ENCODE peak calls at places on chromosomes 2 and 18, in seven cellular contexts. T is CD8-positive, alpha-beta memory T cell; V is mucosa of descending colon; S is OCI-LY7; K is Caco-2; I is cardiac muscle cell; P is fibroblast of lung. W is an unnamed sample.

GRCh38 chr2:71713581-71714580 is 260.5 kb downstream of the DYSF start:
- DNase-seq in V (no peak), P (peak; percentile 29), K (no peak), I (peak; percentile 29), T (no peak), S (no peak), W (no peak)

GRCh38 chr2:197184959-197185586 is 125.5 kb downstream of the ANKRD44 start:
- DNase-seq in K (no peak), S (no peak), I (peak; percentile 50), V (no peak), P (peak; percentile 81), T (no peak), W (peak; percentile 96)

GRCh38 chr2:73218298-73218697 is 4.3 kb downstream of the SMYD5 start:
- DNase-seq in V (no peak), P (peak; percentile 30), T (no peak), K (no peak), I (peak; percentile 32), S (no peak), W (peak; percentile 7)

GRCh38 chr2:184611221-184612085 is 13.1 kb downstream of the ZNF804A start:
- DNase-seq in S (peak; percentile 42), I (peak; percentile 35), P (peak; percentile 27), T (no peak), K (no peak), V (no peak), W (no peak)

GRCh38 chr2:159987136-159987535 is 75.3 kb downstream of the PLA2R1 start:
- DNase-seq in V (no peak), T (no peak), I (no peak), K (no peak), P (no peak), S (no peak), W (no peak)

GRCh38 chr2:62014102-62014501 is 108.6 kb downstream of the COMMD1 start:
- DNase-seq in P (peak; percentile 81), K (peak; percentile 49), I (peak; percentile 84), S (peak; percentile 34), T (no peak), V (peak; percentile 56), W (peak; percentile 65)

GRCh38 chr2:160015746-160016145 is 46.7 kb downstream of the PLA2R1 start:
- DNase-seq in K (no peak), S (no peak), T (no peak), I (no peak), P (no peak), V (no peak), W (no peak)

GRCh38 chr2:19800796-19801195 is 101.0 kb downstream of the TTC32 start:
- DNase-seq in I (no peak), T (no peak), K (no peak), S (no peak), V (no peak), P (no peak), W (no peak)

GRCh38 chr2:186518945-186519344 is 32.9 kb downstream of the ZC3H15 start:
- DNase-seq in V (no peak), T (no peak), P (peak; percentile 90), S (no peak), K (no peak), I (peak; percentile 78), W (no peak)

GRCh38 chr2:10188211-10188610 is 65.7 kb downstream of the RRM2 start:
- DNase-seq in V (peak; percentile 25), I (peak; percentile 46), T (no peak), K (peak; percentile 61), P (peak; percentile 39), S (no peak), W (no peak)

GRCh38 chr2:145685323-145686050 is 1165.6 kb upstream of the ZEB2 start:
- DNase-seq in T (no peak), S (no peak), P (peak; percentile 79), I (peak; percentile 68), K (no peak), V (no peak), W (no peak)

GRCh38 chr2:96594282-96594681 is 43.8 kb downstream of the KANSL3 start:
- DNase-seq in S (no peak), P (no peak), K (no peak), I (no peak), V (no peak), T (no peak), W (no peak)

GRCh38 chr2:229610871-229611270 is 103.5 kb downstream of the DNER start:
- DNase-seq in P (peak; percentile 84), S (no peak), K (no peak), T (no peak), V (no peak), I (peak; percentile 48), W (no peak)

GRCh38 chr2:226910384-226910783 is 74.5 kb downstream of the RHBDD1 start:
- DNase-seq in I (no peak), V (no peak), S (no peak), T (no peak), P (no peak), K (no peak), W (no peak)

GRCh38 chr2:66846887-66847286 is 412.0 kb downstream of the MEIS1 start:
- DNase-seq in T (no peak), I (no peak), K (peak; percentile 18), V (no peak), S (no peak), P (no peak), W (no peak)

GRCh38 chr2:1678609-1679008 is 65.7 kb downstream of the PXDN start:
- DNase-seq in S (no peak), K (no peak), V (no peak), I (no peak), P (no peak), T (no peak), W (no peak)

GRCh38 chr2:55088400-55088799 is 38.1 kb upstream of the RTN4 start:
- DNase-seq in V (no peak), P (no peak), I (peak; percentile 57), T (no peak), S (no peak), K (no peak), W (no peak)

GRCh38 chr2:42752299-42752698 is 11.6 kb downstream of the OXER1 start:
- DNase-seq in I (no peak), T (no peak), S (peak; percentile 54), P (no peak), K (no peak), V (peak; percentile 38), W (no peak)

GRCh38 chr2:205768341-205768740 is 86.0 kb downstream of the NRP2 start:
- DNase-seq in I (no peak), S (no peak), P (no peak), V (no peak), T (no peak), K (no peak), W (no peak)

GRCh38 chr2:216857131-216857550 is 2.7 kb downstream of the TNP1 start:
- DNase-seq in S (no peak), V (no peak), T (no peak), P (peak; percentile 56), I (no peak), K (no peak), W (no peak)

GRCh38 chr2:100895934-100896685 is 76.2 kb downstream of the NPAS2 start:
- DNase-seq in K (no peak), I (no peak), S (no peak), T (no peak), V (no peak), P (no peak), W (no peak)

GRCh38 chr18:25351773-25352628 is at the start of gene ZNF521:
- DNase-seq in V (peak; percentile 73), K (peak; percentile 55), T (no peak), S (peak; percentile 80), P (peak; percentile 89), I (peak; percentile 92), W (peak; percentile 66)

GRCh38 chr2:51695531-51695930 is 663.6 kb upstream of the NRXN1 start:
- DNase-seq in V (no peak), I (no peak), S (no peak), K (no peak), T (no peak), P (peak; percentile 59), W (no peak)

GRCh38 chr2:229779650-229780049 is 65.3 kb upstream of the DNER start:
- DNase-seq in P (peak; percentile 23), K (no peak), V (no peak), T (no peak), I (no peak), S (no peak), W (no peak)

GRCh38 chr2:186687774-186688173 is 6.1 kb upstream of the FAM171B start:
- DNase-seq in P (peak; percentile 7), S (peak; percentile 30), I (no peak), V (no peak), K (no peak), T (no peak), W (no peak)

GRCh38 chr2:241976296-241976695 is 106.8 kb downstream of the RTP5 start:
- DNase-seq in T (peak; percentile 22), K (no peak), S (no peak), V (no peak), I (no peak), P (no peak), W (peak; percentile 29)

GRCh38 chr18:76923485-76924085 is 101.2 kb downstream of the ZNF236 start:
- DNase-seq in V (peak; percentile 24), K (peak; percentile 39), P (peak; percentile 2), T (no peak), S (no peak), I (peak; percentile 19), W (no peak)

GRCh38 chr18:59055345-59056032 is 84.2 kb upstream of the SEC11C start:
- DNase-seq in K (no peak), I (peak; percentile 34), T (no peak), P (no peak), S (no peak), V (no peak), W (no peak)

GRCh38 chr2:110115291-110116032 is at the start of gene MALL:
- DNase-seq in T (no peak), V (peak; percentile 71), S (no peak), I (no peak), P (peak; percentile 58), K (peak; percentile 81), W (no peak)

GRCh38 chr2:169363027-169363569 is 764 bp upstream of the LRP2 start:
- DNase-seq in K (peak; percentile 14), S (no peak), V (no peak), P (no peak), I (peak; percentile 4), T (no peak), W (no peak)
- H3K4me3 ChIP-seq in K (peak overlapping the region; percentile 44), S (no peak overlapping the region), V (no peak overlapping the region), P (peak overlapping the region; percentile 44), I (peak overlapping the region; percentile 51), T (peak overlapping the region; percentile 71), W (peak overlapping the region; percentile 58)

GRCh38 chr2:190360561-190360960 is 17.2 kb downstream of the INPP1 start:
- DNase-seq in S (no peak), I (no peak), V (no peak), T (no peak), K (no peak), P (no peak), W (no peak)
- H3K4me3 ChIP-seq in S (no peak overlapping the region), I (no peak overlapping the region), V (no peak overlapping the region), T (peak overlapping the region; percentile 71), K (no peak overlapping the region), P (no peak overlapping the region), W (no peak overlapping the region)

GRCh38 chr2:230870544-230871360 is 6.0 kb downstream of the ITM2C start:
- DNase-seq in V (peak; percentile 73), I (no peak), S (no peak), K (peak; percentile 84), P (peak; percentile 17), T (no peak), W (no peak)
- H3K4me3 ChIP-seq in V (no peak overlapping the region), I (no peak overlapping the region), S (no peak overlapping the region), K (no peak overlapping the region), P (no peak overlapping the region), T (no peak overlapping the region), W (no peak overlapping the region)

GRCh38 chr2:88853403-88853790 is 161.9 kb downstream of the RPIA start:
- DNase-seq in S (no peak), V (no peak), T (no peak), K (no peak), I (no peak), P (no peak), W (no peak)
- H3K4me3 ChIP-seq in S (peak overlapping the region; percentile 1), V (no peak overlapping the region), T (no peak overlapping the region), K (no peak overlapping the region), I (no peak overlapping the region), P (no peak overlapping the region), W (no peak overlapping the region)

GRCh38 chr2:97996679-97997078 is 931 bp upstream of the TMEM131 start:
- DNase-seq in P (no peak), I (no peak), T (no peak), V (no peak), S (no peak), K (no peak), W (no peak)
- H3K4me3 ChIP-seq in P (peak overlapping the region; percentile 72), I (peak overlapping the region; percentile 74), T (no peak overlapping the region), V (peak overlapping the region; percentile 94), S (peak overlapping the region; percentile 72), K (peak overlapping the region; percentile 98), W (peak overlapping the region; percentile 85)